ENCODE peak calls at places on chromosomes 4 and X, in five cellular contexts. M is endothelial cell; O is CD4-positive, alpha-beta T cell; W is fibroblast of lung; Q is RWPE1. F is an unnamed sample.
A peak's percentile ranks its signal among the peaks of the same experiment; 100 is the strongest.

GRCh38 chr4:141642711-141643110 is 6.3 kb downstream of the IL15 start:
- DNase-seq in M (no peak), O (no peak), W (no peak), Q (peak; percentile 20), F (no peak)

GRCh38 chrX:133726211-133726630 is 259.2 kb downstream of the GPC3 start:
- DNase-seq in M (no peak), O (no peak), W (peak; percentile 53), Q (peak; percentile 63), F (no peak)

GRCh38 chrX:38426785-38427184 is 74.4 kb downstream of the OTC start:
- DNase-seq in M (no peak), O (no peak), W (peak; percentile 0), Q (peak; percentile 20), F (no peak)

GRCh38 chr4:153479118-153479517 is 13.0 kb downstream of the TMEM131L start:
- DNase-seq in M (no peak), O (no peak), W (peak; percentile 39), Q (no peak), F (no peak)

GRCh38 chrX:120672389-120672788 is 42.5 kb upstream of the C1GALT1C1 start:
- DNase-seq in M (no peak), O (no peak), W (peak; percentile 91), Q (peak; percentile 51), F (no peak)

GRCh38 chr4:94758700-94759399 is 1.1 kb downstream of the BMPR1B start:
- DNase-seq in M (peak; percentile 22), O (no peak), W (peak; percentile 7), Q (no peak), F (no peak)

GRCh38 chr4:112633477-112634235 is 3.1 kb downstream of the ZGRF1 start:
- DNase-seq in M (no peak), O (no peak), W (peak; percentile 71), Q (peak; percentile 23), F (no peak)

GRCh38 chr4:158018090-158018808 is 154.6 kb downstream of the GASK1B start:
- DNase-seq in M (no peak), O (no peak), W (no peak), Q (no peak), F (no peak)

GRCh38 chrX:103513476-103514108 is 5.7 kb downstream of the RAB40A start:
- DNase-seq in M (no peak), O (no peak), W (no peak), Q (no peak), F (no peak)

GRCh38 chr4:156799121-156799589 is 172.4 kb downstream of the PDGFC start:
- DNase-seq in M (no peak), O (no peak), W (peak; percentile 66), Q (peak; percentile 50), F (no peak)

GRCh38 chrX:16578218-16578617 is 71.7 kb upstream of the S100G start:
- DNase-seq in M (peak; percentile 6), O (no peak), W (peak; percentile 13), Q (no peak), F (no peak)
- TF ChIP-seq CTCF in M (no peak), O (no peak), W (no peak), Q (no peak), F (no peak)

GRCh38 chrX:151796576-151796975 is 62.0 kb downstream of the CNGA2 start:
- DNase-seq in M (no peak), O (no peak), W (no peak), Q (no peak), F (no peak)

GRCh38 chrX:151806967-151807540 is 72.5 kb downstream of the CNGA2 start:
- DNase-seq in M (no peak), O (no peak), W (no peak), Q (peak; percentile 15), F (no peak)

GRCh38 chrX:151801980-151802379 is 67.4 kb downstream of the CNGA2 start:
- DNase-seq in M (no peak), O (no peak), W (no peak), Q (no peak), F (no peak)
- TF ChIP-seq CTCF in M (no peak), O (no peak), W (peak; percentile 21), Q (no peak), F (no peak)

GRCh38 chr4:17068885-17069284 is 170.4 kb upstream of the LDB2 start:
- DNase-seq in M (no peak), O (no peak), W (peak; percentile 87), Q (no peak), F (no peak)
- TF ChIP-seq CTCF in M (no peak), O (no peak), W (no peak), Q (no peak), F (no peak)

DNA sequence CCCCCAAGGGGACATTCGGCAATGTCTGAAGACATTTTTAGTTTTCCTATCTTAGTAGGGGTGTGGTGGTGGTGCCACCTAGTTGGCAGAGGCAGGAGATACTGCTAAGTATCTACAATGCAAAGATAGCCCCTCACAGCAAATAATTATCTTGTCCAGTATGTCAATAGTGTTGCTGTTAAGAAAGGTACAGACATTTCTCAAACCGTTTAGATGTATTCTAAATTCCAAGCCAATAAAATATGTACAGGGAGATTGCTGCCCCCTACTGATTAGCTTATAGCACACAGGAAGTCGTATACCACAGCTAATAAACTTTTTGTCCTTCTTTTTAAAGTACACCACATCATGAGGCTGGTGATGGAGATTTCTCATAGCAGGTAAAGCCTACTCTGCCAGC is 260.5 kb downstream of the TMA16 start:
- DNase-seq in M (no peak), O (no peak), W (peak; percentile 63), Q (peak; percentile 4), F (no peak)
- TF ChIP-seq CTCF in M (no peak), O (peak; percentile 62), W (peak; percentile 53), Q (no peak), F (peak; percentile 33)

DNA sequence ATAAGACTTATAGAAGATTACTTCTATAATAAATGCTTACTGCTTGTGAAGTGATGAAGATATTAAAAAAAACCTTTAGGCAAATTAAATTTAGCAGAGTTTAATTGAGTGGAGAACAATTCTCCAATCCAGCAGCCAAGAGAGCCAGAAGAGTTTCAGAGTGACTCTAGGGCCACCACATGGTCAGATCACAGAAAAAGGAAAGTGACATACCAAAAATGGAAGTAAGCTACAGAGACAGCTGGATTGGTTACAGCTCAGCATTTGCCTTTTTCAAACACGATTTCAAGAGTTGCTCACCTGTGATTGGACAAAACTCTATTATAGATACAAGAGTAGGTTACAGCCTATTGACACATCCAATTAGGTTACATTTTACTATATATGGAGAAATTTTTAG is 79.0 kb upstream of the TRAM1L1 start:
- DNase-seq in M (no peak), O (no peak), W (no peak), Q (no peak), F (no peak)
- TF ChIP-seq CTCF in M (no peak), O (no peak), W (no peak), Q (no peak), F (no peak)

F was measured in activated CD8-positive, alpha-beta T cell treated with anti-CD3 and anti-CD28 coated beads for 36 hours.